ENCODE peak calls at places on chromosomes 11 and 22, in ten cellular contexts. One of them, this sample, is unnamed.

GRCh38 chr22:40289991-40290459 is 56.3 kb upstream of the ADSL start:
- DNase-seq in mesenchymal stem cell: peak
- DNase-seq in stimulated activated effector memory CD8-positive, alpha-beta T cell treated with anti-CD3 and anti-CD28 coated beads, Interleukin-12 subunit alpha, Interleukin-12 subunit beta, amount 100 ng/mL, for 72 hours: peak
- DNase-seq in body of pancreas: no peak
- DNase-seq in stimulated activated CD8-positive, alpha-beta memory T cell treated with anti-CD3 and anti-CD28 coated beads, Interleukin-4, amount 100 ng/mL, for 1 hour: peak
- DNase-seq in cardiac fibroblast: no peak
- DNase-seq in naive thymus-derived CD4-positive, alpha-beta T cell: peak
- DNase-seq in T-helper 2 cell: peak
- DNase-seq in HCEC 1CT: no peak
- DNase-seq in retina: no peak
- DNase-seq in this sample: peak

GRCh38 chr11:122863704-122864326 is 18.7 kb upstream of the JHY start:
- DNase-seq in mesenchymal stem cell: peak
- DNase-seq in retina: peak
- DNase-seq in cardiac fibroblast: peak
- DNase-seq in stimulated activated effector memory CD8-positive, alpha-beta T cell treated with anti-CD3 and anti-CD28 coated beads, Interleukin-12 subunit alpha, Interleukin-12 subunit beta, amount 100 ng/mL, for 72 hours: no peak
- DNase-seq in naive thymus-derived CD4-positive, alpha-beta T cell: peak
- DNase-seq in body of pancreas: peak
- DNase-seq in T-helper 2 cell: peak
- DNase-seq in HCEC 1CT: peak
- DNase-seq in stimulated activated CD8-positive, alpha-beta memory T cell treated with anti-CD3 and anti-CD28 coated beads, Interleukin-4, amount 100 ng/mL, for 1 hour: no peak
- DNase-seq in this sample: no peak

GRCh38 chr11:9132203-9132878 is 40.9 kb upstream of the SCUBE2 start:
- DNase-seq in retina: no peak
- DNase-seq in stimulated activated CD8-positive, alpha-beta memory T cell treated with anti-CD3 and anti-CD28 coated beads, Interleukin-4, amount 100 ng/mL, for 1 hour: no peak
- DNase-seq in HCEC 1CT: no peak
- DNase-seq in cardiac fibroblast: no peak
- DNase-seq in stimulated activated effector memory CD8-positive, alpha-beta T cell treated with anti-CD3 and anti-CD28 coated beads, Interleukin-12 subunit alpha, Interleukin-12 subunit beta, amount 100 ng/mL, for 72 hours: no peak
- DNase-seq in naive thymus-derived CD4-positive, alpha-beta T cell: no peak
- DNase-seq in T-helper 2 cell: no peak
- DNase-seq in mesenchymal stem cell: no peak
- DNase-seq in body of pancreas: no peak
- DNase-seq in this sample: no peak

GRCh38 chr22:31243339-31244043 is 31.4 kb downstream of the LIMK2 start:
- DNase-seq in naive thymus-derived CD4-positive, alpha-beta T cell: no peak
- DNase-seq in body of pancreas: no peak
- DNase-seq in T-helper 2 cell: no peak
- DNase-seq in retina: no peak
- DNase-seq in mesenchymal stem cell: no peak
- DNase-seq in HCEC 1CT: no peak
- DNase-seq in stimulated activated effector memory CD8-positive, alpha-beta T cell treated with anti-CD3 and anti-CD28 coated beads, Interleukin-12 subunit alpha, Interleukin-12 subunit beta, amount 100 ng/mL, for 72 hours: no peak
- DNase-seq in stimulated activated CD8-positive, alpha-beta memory T cell treated with anti-CD3 and anti-CD28 coated beads, Interleukin-4, amount 100 ng/mL, for 1 hour: no peak
- DNase-seq in cardiac fibroblast: no peak
- DNase-seq in this sample: no peak

GRCh38 chr11:2802389-2803185 is 83.0 kb downstream of the CDKN1C start:
- DNase-seq in HCEC 1CT: no peak
- DNase-seq in body of pancreas: peak
- DNase-seq in cardiac fibroblast: no peak
- DNase-seq in naive thymus-derived CD4-positive, alpha-beta T cell: no peak
- DNase-seq in stimulated activated effector memory CD8-positive, alpha-beta T cell treated with anti-CD3 and anti-CD28 coated beads, Interleukin-12 subunit alpha, Interleukin-12 subunit beta, amount 100 ng/mL, for 72 hours: no peak
- DNase-seq in mesenchymal stem cell: no peak
- DNase-seq in T-helper 2 cell: peak
- DNase-seq in retina: no peak
- DNase-seq in stimulated activated CD8-positive, alpha-beta memory T cell treated with anti-CD3 and anti-CD28 coated beads, Interleukin-4, amount 100 ng/mL, for 1 hour: no peak
- DNase-seq in this sample: peak

GRCh38 chr11:64357904-64358535 is 942 bp upstream of the RPS6KA4 start:
- DNase-seq in stimulated activated CD8-positive, alpha-beta memory T cell treated with anti-CD3 and anti-CD28 coated beads, Interleukin-4, amount 100 ng/mL, for 1 hour: no peak
- DNase-seq in stimulated activated effector memory CD8-positive, alpha-beta T cell treated with anti-CD3 and anti-CD28 coated beads, Interleukin-12 subunit alpha, Interleukin-12 subunit beta, amount 100 ng/mL, for 72 hours: peak
- DNase-seq in T-helper 2 cell: no peak
- DNase-seq in cardiac fibroblast: peak
- DNase-seq in HCEC 1CT: no peak
- DNase-seq in naive thymus-derived CD4-positive, alpha-beta T cell: no peak
- DNase-seq in body of pancreas: no peak
- DNase-seq in mesenchymal stem cell: peak
- DNase-seq in retina: no peak
- DNase-seq in this sample: no peak

GRCh38 chr11:14906614-14907392 is 14.8 kb upstream of the CYP2R1 start:
- DNase-seq in stimulated activated effector memory CD8-positive, alpha-beta T cell treated with anti-CD3 and anti-CD28 coated beads, Interleukin-12 subunit alpha, Interleukin-12 subunit beta, amount 100 ng/mL, for 72 hours: no peak
- DNase-seq in cardiac fibroblast: no peak
- DNase-seq in retina: peak
- DNase-seq in mesenchymal stem cell: no peak
- DNase-seq in T-helper 2 cell: no peak
- DNase-seq in body of pancreas: no peak
- DNase-seq in stimulated activated CD8-positive, alpha-beta memory T cell treated with anti-CD3 and anti-CD28 coated beads, Interleukin-4, amount 100 ng/mL, for 1 hour: no peak
- DNase-seq in HCEC 1CT: no peak
- DNase-seq in naive thymus-derived CD4-positive, alpha-beta T cell: no peak
- DNase-seq in this sample: no peak

GRCh38 chr22:43862074-43862881 is at the start of gene SULT4A1:
- DNase-seq in cardiac fibroblast: peak
- DNase-seq in naive thymus-derived CD4-positive, alpha-beta T cell: no peak
- DNase-seq in stimulated activated effector memory CD8-positive, alpha-beta T cell treated with anti-CD3 and anti-CD28 coated beads, Interleukin-12 subunit alpha, Interleukin-12 subunit beta, amount 100 ng/mL, for 72 hours: no peak
- DNase-seq in T-helper 2 cell: no peak
- DNase-seq in retina: peak
- DNase-seq in body of pancreas: no peak
- DNase-seq in stimulated activated CD8-positive, alpha-beta memory T cell treated with anti-CD3 and anti-CD28 coated beads, Interleukin-4, amount 100 ng/mL, for 1 hour: no peak
- DNase-seq in HCEC 1CT: no peak
- DNase-seq in mesenchymal stem cell: peak
- DNase-seq in this sample: no peak

GRCh38 chr11:65778901-65779668 is 1.7 kb downstream of the AP5B1 start:
- DNase-seq in retina: no peak
- DNase-seq in mesenchymal stem cell: no peak
- DNase-seq in stimulated activated effector memory CD8-positive, alpha-beta T cell treated with anti-CD3 and anti-CD28 coated beads, Interleukin-12 subunit alpha, Interleukin-12 subunit beta, amount 100 ng/mL, for 72 hours: no peak
- DNase-seq in body of pancreas: no peak
- DNase-seq in stimulated activated CD8-positive, alpha-beta memory T cell treated with anti-CD3 and anti-CD28 coated beads, Interleukin-4, amount 100 ng/mL, for 1 hour: no peak
- DNase-seq in T-helper 2 cell: no peak
- DNase-seq in HCEC 1CT: no peak
- DNase-seq in naive thymus-derived CD4-positive, alpha-beta T cell: no peak
- DNase-seq in cardiac fibroblast: no peak
- DNase-seq in this sample: no peak

GRCh38 chr11:12005476-12005875 is 3.0 kb downstream of the DKK3 start:
- DNase-seq in HCEC 1CT: peak
- DNase-seq in mesenchymal stem cell: peak
- DNase-seq in body of pancreas: no peak
- DNase-seq in retina: no peak
- DNase-seq in T-helper 2 cell: no peak
- DNase-seq in naive thymus-derived CD4-positive, alpha-beta T cell: no peak
- DNase-seq in cardiac fibroblast: peak
- DNase-seq in stimulated activated effector memory CD8-positive, alpha-beta T cell treated with anti-CD3 and anti-CD28 coated beads, Interleukin-12 subunit alpha, Interleukin-12 subunit beta, amount 100 ng/mL, for 72 hours: no peak
- DNase-seq in stimulated activated CD8-positive, alpha-beta memory T cell treated with anti-CD3 and anti-CD28 coated beads, Interleukin-4, amount 100 ng/mL, for 1 hour: no peak
- DNase-seq in this sample: no peak

GRCh38 chr11:72813740-72814138 is 472 bp upstream of the ATG16L2 start:
- DNase-seq in mesenchymal stem cell: no peak
- DNase-seq in cardiac fibroblast: peak
- DNase-seq in stimulated activated CD8-positive, alpha-beta memory T cell treated with anti-CD3 and anti-CD28 coated beads, Interleukin-4, amount 100 ng/mL, for 1 hour: no peak
- DNase-seq in T-helper 2 cell: peak
- DNase-seq in stimulated activated effector memory CD8-positive, alpha-beta T cell treated with anti-CD3 and anti-CD28 coated beads, Interleukin-12 subunit alpha, Interleukin-12 subunit beta, amount 100 ng/mL, for 72 hours: no peak
- DNase-seq in retina: peak
- DNase-seq in HCEC 1CT: peak
- DNase-seq in body of pancreas: peak
- DNase-seq in naive thymus-derived CD4-positive, alpha-beta T cell: no peak
- DNase-seq in this sample: peak

GRCh38 chr11:59172345-59173079 is 580 bp downstream of the DTX4 start:
- DNase-seq in body of pancreas: peak
- DNase-seq in T-helper 2 cell: peak
- DNase-seq in stimulated activated effector memory CD8-positive, alpha-beta T cell treated with anti-CD3 and anti-CD28 coated beads, Interleukin-12 subunit alpha, Interleukin-12 subunit beta, amount 100 ng/mL, for 72 hours: no peak
- DNase-seq in naive thymus-derived CD4-positive, alpha-beta T cell: peak
- DNase-seq in stimulated activated CD8-positive, alpha-beta memory T cell treated with anti-CD3 and anti-CD28 coated beads, Interleukin-4, amount 100 ng/mL, for 1 hour: no peak
- DNase-seq in mesenchymal stem cell: no peak
- DNase-seq in retina: no peak
- DNase-seq in HCEC 1CT: no peak
- DNase-seq in cardiac fibroblast: no peak
- DNase-seq in this sample: peak

GRCh38 chr11:130634186-130634585 is 185.7 kb downstream of the ADAMTS15 start:
- DNase-seq in T-helper 2 cell: no peak
- DNase-seq in stimulated activated CD8-positive, alpha-beta memory T cell treated with anti-CD3 and anti-CD28 coated beads, Interleukin-4, amount 100 ng/mL, for 1 hour: no peak
- DNase-seq in HCEC 1CT: no peak
- DNase-seq in stimulated activated effector memory CD8-positive, alpha-beta T cell treated with anti-CD3 and anti-CD28 coated beads, Interleukin-12 subunit alpha, Interleukin-12 subunit beta, amount 100 ng/mL, for 72 hours: no peak
- DNase-seq in retina: no peak
- DNase-seq in cardiac fibroblast: no peak
- DNase-seq in naive thymus-derived CD4-positive, alpha-beta T cell: no peak
- DNase-seq in body of pancreas: no peak
- DNase-seq in mesenchymal stem cell: no peak
- DNase-seq in this sample: no peak

GRCh38 chr11:114158886-114159285 is 99.4 kb downstream of the ZBTB16 start:
- DNase-seq in stimulated activated CD8-positive, alpha-beta memory T cell treated with anti-CD3 and anti-CD28 coated beads, Interleukin-4, amount 100 ng/mL, for 1 hour: no peak
- DNase-seq in retina: no peak
- DNase-seq in body of pancreas: peak
- DNase-seq in HCEC 1CT: peak
- DNase-seq in mesenchymal stem cell: no peak
- DNase-seq in T-helper 2 cell: no peak
- DNase-seq in cardiac fibroblast: no peak
- DNase-seq in naive thymus-derived CD4-positive, alpha-beta T cell: no peak
- DNase-seq in stimulated activated effector memory CD8-positive, alpha-beta T cell treated with anti-CD3 and anti-CD28 coated beads, Interleukin-12 subunit alpha, Interleukin-12 subunit beta, amount 100 ng/mL, for 72 hours: no peak
- DNase-seq in this sample: no peak

GRCh38 chr22:50267591-50268390 is 2.4 kb downstream of the MAPK11 start:
- DNase-seq in cardiac fibroblast: peak
- DNase-seq in stimulated activated effector memory CD8-positive, alpha-beta T cell treated with anti-CD3 and anti-CD28 coated beads, Interleukin-12 subunit alpha, Interleukin-12 subunit beta, amount 100 ng/mL, for 72 hours: no peak
- DNase-seq in T-helper 2 cell: peak
- DNase-seq in retina: peak
- DNase-seq in stimulated activated CD8-positive, alpha-beta memory T cell treated with anti-CD3 and anti-CD28 coated beads, Interleukin-4, amount 100 ng/mL, for 1 hour: no peak
- DNase-seq in HCEC 1CT: no peak
- DNase-seq in naive thymus-derived CD4-positive, alpha-beta T cell: peak
- DNase-seq in body of pancreas: peak
- DNase-seq in mesenchymal stem cell: no peak
- DNase-seq in this sample: peak

GRCh38 chr11:831132-831864 is 1.5 kb upstream of the CD151 start:
- DNase-seq in stimulated activated effector memory CD8-positive, alpha-beta T cell treated with anti-CD3 and anti-CD28 coated beads, Interleukin-12 subunit alpha, Interleukin-12 subunit beta, amount 100 ng/mL, for 72 hours: no peak
- DNase-seq in cardiac fibroblast: no peak
- DNase-seq in retina: peak
- DNase-seq in T-helper 2 cell: no peak
- DNase-seq in body of pancreas: peak
- DNase-seq in mesenchymal stem cell: no peak
- DNase-seq in HCEC 1CT: no peak
- DNase-seq in stimulated activated CD8-positive, alpha-beta memory T cell treated with anti-CD3 and anti-CD28 coated beads, Interleukin-4, amount 100 ng/mL, for 1 hour: no peak
- DNase-seq in naive thymus-derived CD4-positive, alpha-beta T cell: no peak
- DNase-seq in this sample: no peak

GRCh38 chr11:67633758-67634365 is 4.1 kb upstream of the NUDT8 start:
- DNase-seq in retina: no peak
- DNase-seq in stimulated activated CD8-positive, alpha-beta memory T cell treated with anti-CD3 and anti-CD28 coated beads, Interleukin-4, amount 100 ng/mL, for 1 hour: no peak
- DNase-seq in naive thymus-derived CD4-positive, alpha-beta T cell: no peak
- DNase-seq in T-helper 2 cell: no peak
- DNase-seq in stimulated activated effector memory CD8-positive, alpha-beta T cell treated with anti-CD3 and anti-CD28 coated beads, Interleukin-12 subunit alpha, Interleukin-12 subunit beta, amount 100 ng/mL, for 72 hours: no peak
- DNase-seq in cardiac fibroblast: no peak
- DNase-seq in HCEC 1CT: no peak
- DNase-seq in body of pancreas: no peak
- DNase-seq in mesenchymal stem cell: no peak
- DNase-seq in this sample: no peak

GRCh38 chr11:66365711-66366619 is 5.6 kb downstream of the SLC29A2 start:
- DNase-seq in body of pancreas: no peak
- DNase-seq in naive thymus-derived CD4-positive, alpha-beta T cell: no peak
- DNase-seq in mesenchymal stem cell: no peak
- DNase-seq in retina: no peak
- DNase-seq in stimulated activated CD8-positive, alpha-beta memory T cell treated with anti-CD3 and anti-CD28 coated beads, Interleukin-4, amount 100 ng/mL, for 1 hour: no peak
- DNase-seq in T-helper 2 cell: no peak
- DNase-seq in cardiac fibroblast: no peak
- DNase-seq in HCEC 1CT: no peak
- DNase-seq in stimulated activated effector memory CD8-positive, alpha-beta T cell treated with anti-CD3 and anti-CD28 coated beads, Interleukin-12 subunit alpha, Interleukin-12 subunit beta, amount 100 ng/mL, for 72 hours: no peak
- DNase-seq in this sample: no peak

GRCh38 chr22:47450876-47451475 is 688.5 kb downstream of the TBC1D22A start:
- DNase-seq in retina: no peak
- DNase-seq in stimulated activated effector memory CD8-positive, alpha-beta T cell treated with anti-CD3 and anti-CD28 coated beads, Interleukin-12 subunit alpha, Interleukin-12 subunit beta, amount 100 ng/mL, for 72 hours: no peak
- DNase-seq in body of pancreas: no peak
- DNase-seq in T-helper 2 cell: no peak
- DNase-seq in naive thymus-derived CD4-positive, alpha-beta T cell: no peak
- DNase-seq in HCEC 1CT: no peak
- DNase-seq in stimulated activated CD8-positive, alpha-beta memory T cell treated with anti-CD3 and anti-CD28 coated beads, Interleukin-4, amount 100 ng/mL, for 1 hour: no peak
- DNase-seq in cardiac fibroblast: no peak
- DNase-seq in mesenchymal stem cell: no peak
- DNase-seq in this sample: no peak

GRCh38 chr11:122851366-122852011 is 13.2 kb downstream of the CRTAM start:
- DNase-seq in T-helper 2 cell: no peak
- DNase-seq in mesenchymal stem cell: no peak
- DNase-seq in body of pancreas: no peak
- DNase-seq in HCEC 1CT: no peak
- DNase-seq in stimulated activated effector memory CD8-positive, alpha-beta T cell treated with anti-CD3 and anti-CD28 coated beads, Interleukin-12 subunit alpha, Interleukin-12 subunit beta, amount 100 ng/mL, for 72 hours: no peak
- DNase-seq in retina: no peak
- DNase-seq in stimulated activated CD8-positive, alpha-beta memory T cell treated with anti-CD3 and anti-CD28 coated beads, Interleukin-4, amount 100 ng/mL, for 1 hour: no peak
- DNase-seq in cardiac fibroblast: no peak
- DNase-seq in naive thymus-derived CD4-positive, alpha-beta T cell: peak
- DNase-seq in this sample: no peak

GRCh38 chr11:117205211-117205818 is 6.1 kb downstream of the TAGLN start:
- DNase-seq in retina: no peak
- DNase-seq in cardiac fibroblast: peak
- DNase-seq in HCEC 1CT: no peak
- DNase-seq in naive thymus-derived CD4-positive, alpha-beta T cell: no peak
- DNase-seq in mesenchymal stem cell: no peak
- DNase-seq in body of pancreas: no peak
- DNase-seq in T-helper 2 cell: no peak
- DNase-seq in stimulated activated CD8-positive, alpha-beta memory T cell treated with anti-CD3 and anti-CD28 coated beads, Interleukin-4, amount 100 ng/mL, for 1 hour: no peak
- DNase-seq in stimulated activated effector memory CD8-positive, alpha-beta T cell treated with anti-CD3 and anti-CD28 coated beads, Interleukin-12 subunit alpha, Interleukin-12 subunit beta, amount 100 ng/mL, for 72 hours: no peak
- DNase-seq in this sample: no peak

This sample was measured in lung.